ENCODE peak calls at places on chromosome 20, in four cellular contexts. Z is GM04504; U is stimulated activated CD4-positive, alpha-beta T cell treated with anti-CD3 and anti-CD28 coated beads, Interleukin-15, amount 100 ng/mL, for 1 hour; E is effector CD8-positive, alpha-beta T cell. M is an unnamed sample.

GRCh38 chr20:6764619-6765018 is 2.9 kb upstream of the BMP2 start:
- DNase-seq in Z (no peak), U (no peak), E (no peak), M (no peak)

GRCh38 chr20:54004397-54004940 is 65.9 kb downstream of the BCAS1 start:
- DNase-seq in Z (no peak), U (no peak), E (no peak), M (no peak)

GRCh38 chr20:34562643-34563042 is 4.1 kb downstream of the MAP1LC3A start:
- DNase-seq in Z (no peak), U (no peak), E (no peak), M (no peak)

GRCh38 chr20:16158976-16159286 is 414.3 kb downstream of the KIF16B start:
- DNase-seq in Z (no peak), U (no peak), E (no peak), M (no peak)

GRCh38 chr20:54172856-54173652 is 732 bp downstream of the CYP24A1 start:
- DNase-seq in Z (no peak), U (no peak), E (no peak), M (no peak)

GRCh38 chr20:57594092-57594911 is 25.9 kb downstream of the ZBP1 start:
- DNase-seq in Z (no peak), U (no peak), E (peak; percentile 40), M (no peak)

GRCh38 chr20:55774628-55775027 is 230.7 kb downstream of the CBLN4 start:
- DNase-seq in Z (no peak), U (no peak), E (no peak), M (no peak)

GRCh38 chr20:43682446-43682845 is 15.5 kb downstream of the MYBL2 start:
- DNase-seq in Z (no peak), U (no peak), E (no peak), M (no peak)

M was measured in cerebellar nuclear complex.